ENCODE peak calls at places on chromosomes 5 and 9, in four cellular contexts. G is GM23248, L is AG10803, K is spleen. H is an unnamed sample.

GRCh38 chr5:144812770-144813169 is 642.1 kb downstream of the KCTD16 start:
- DNase-seq in K (no peak), L (peak), G (peak), H (no peak)

GRCh38 chr9:129933215-129933614 is 98.0 kb downstream of the USP20 start:
- DNase-seq in K (no peak), G (no peak), L (no peak), H (no peak)

GRCh38 chr5:132176987-132177386 is 50.7 kb downstream of the P4HA2 start:
- DNase-seq in G (peak), L (no peak), K (no peak), H (no peak)

GRCh38 chr5:112106878-112107277 is 312.2 kb downstream of the EPB41L4A start:
- DNase-seq in K (no peak), L (no peak), G (no peak), H (no peak)

GRCh38 chr9:78366827-78367226 is 69.9 kb downstream of the PSAT1 start:
- DNase-seq in G (no peak), L (no peak), K (no peak), H (no peak)

GRCh38 chr9:69573666-69574456 is 98.3 kb downstream of the APBA1 start:
- DNase-seq in G (peak), L (peak), K (no peak), H (no peak)

GRCh38 chr5:67816456-67816855 is 399.1 kb upstream of the PIK3R1 start:
- DNase-seq in G (peak), K (no peak), L (peak), H (no peak)

GRCh38 chr5:151699071-151699901 is 12.6 kb upstream of the SPARC start:
- DNase-seq in K (no peak), G (peak), L (peak), H (peak)

GRCh38 chr9:33404782-33405362 is 2.5 kb upstream of the AQP7 start:
- DNase-seq in L (no peak), K (no peak), G (peak), H (no peak)

GRCh38 chr5:1772634-1773033 is 27.0 kb downstream of the MRPL36 start:
- DNase-seq in L (peak), K (no peak), G (peak), H (no peak)

GRCh38 chr9:69307446-69308216 is 17.4 kb upstream of the ENTREP1 start:
- DNase-seq in K (no peak), L (peak), G (peak), H (no peak)

GRCh38 chr5:62780888-62781287 is 202.3 kb downstream of the LRRC70 start:
- DNase-seq in K (no peak), G (no peak), L (no peak), H (no peak)

GRCh38 chr9:127970401-127971313 is 10.1 kb downstream of the EEIG1 start:
- DNase-seq in G (no peak), K (peak), L (no peak), H (no peak)

GRCh38 chr5:175861337-175862130 is 9.8 kb upstream of the CPLX2 start:
- DNase-seq in L (no peak), K (peak), G (no peak), H (no peak)

GRCh38 chr5:116605310-116606070 is 30.9 kb upstream of the SEMA6A start:
- DNase-seq in G (no peak), K (no peak), L (no peak), H (no peak)

GRCh38 chr5:157860898-157861894 is 2.3 kb upstream of the CLINT1 start:
- DNase-seq in K (no peak), G (no peak), L (no peak), H (no peak)

GRCh38 chr5:119328753-119329602 is 26.8 kb upstream of the TNFAIP8 start:
- DNase-seq in L (peak), K (no peak), G (peak), H (no peak)

GRCh38 chr9:105835721-105836120 is 141.4 kb downstream of the TMEM38B start:
- DNase-seq in K (peak), L (no peak), G (no peak), H (no peak)

GRCh38 chr9:129310666-129311350 is 132.7 kb upstream of the IER5L start:
- DNase-seq in G (peak), L (peak), K (peak), H (no peak)

GRCh38 chr5:172920447-172920849 is 38.8 kb upstream of the RPL26L1 start:
- DNase-seq in G (peak), K (no peak), L (peak), H (peak)

GRCh38 chr9:133824802-133825186 is 86.6 kb upstream of the SARDH start:
- DNase-seq in L (no peak), K (no peak), G (no peak), H (no peak)

GRCh38 chr9:89383030-89383720 is 64.9 kb downstream of the SECISBP2 start:
- DNase-seq in K (no peak), G (no peak), L (no peak), H (no peak)

GRCh38 chr9:93082841-93083411 is 13.1 kb upstream of the CARD19 start:
- DNase-seq in L (no peak), G (no peak), K (peak), H (no peak)

GRCh38 chr5:166251786-166252185 is 2039.7 kb upstream of the WWC1 start:
- DNase-seq in L (no peak), G (no peak), K (no peak), H (no peak)

GRCh38 chr5:30808996-30809395 is 384.5 kb upstream of the CDH6 start:
- DNase-seq in L (no peak), G (peak), K (no peak), H (no peak)

GRCh38 chr9:128341435-128341849 is 1.1 kb downstream of the SLC27A4 start:
- DNase-seq in L (peak), G (peak), K (peak), H (no peak)

GRCh38 chr9:131473198-131473885 is 29.4 kb upstream of the POMT1 start:
- DNase-seq in G (no peak), K (peak), L (no peak), H (peak)

GRCh38 chr9:38301376-38302106 is 91.0 kb upstream of the ALDH1B1 start:
- DNase-seq in G (no peak), L (no peak), K (no peak), H (no peak)

GRCh38 chr5:154653418-154653763 is 101.8 kb upstream of the LARP1 start:
- DNase-seq in L (no peak), K (peak), G (no peak), H (no peak)

GRCh38 chr9:128150594-128151342 is 1.5 kb downstream of the LCN2 start:
- DNase-seq in K (peak), G (no peak), L (no peak), H (peak)

GRCh38 chr5:158869092-158869491 is 230.6 kb downstream of the EBF1 start:
- DNase-seq in G (no peak), L (no peak), K (no peak), H (no peak)

GRCh38 chr5:178455480-178455835 is 134.7 kb downstream of the COL23A1 start:
- DNase-seq in G (no peak), L (no peak), K (peak), H (no peak)

GRCh38 chr9:90340421-90340820 is 302.2 kb downstream of the DIRAS2 start:
- DNase-seq in K (no peak), L (peak), G (peak), H (peak)

GRCh38 chr9:68739631-68740174 is 34.7 kb downstream of the PIP5K1B start:
- DNase-seq in L (no peak), K (no peak), G (no peak), H (no peak)

GRCh38 chr9:122256206-122256605 is 8.4 kb downstream of the RBM18 start:
- DNase-seq in G (no peak), K (no peak), L (no peak), H (no peak)

GRCh38 chr5:139215176-139215975 is 17.2 kb upstream of the SIL1 start:
- DNase-seq in K (no peak), G (peak), L (no peak), H (no peak)
- H3K4me3 ChIP-seq in K (no peak), G (no peak), L (no peak), H (no peak)

GRCh38 chr5:88827997-88828396 is 55.0 kb downstream of the MEF2C start:
- DNase-seq in G (peak), K (no peak), L (no peak), H (no peak)

GRCh38 chr5:88829053-88829452 is 53.9 kb downstream of the MEF2C start:
- DNase-seq in G (peak), K (no peak), L (peak), H (no peak)

GRCh38 chr5:88825782-88826110 is 57.2 kb downstream of the MEF2C start:
- DNase-seq in K (no peak), L (no peak), G (no peak), H (no peak)

GRCh38 chr5:88824892-88825781 is 57.8 kb downstream of the MEF2C start:
- DNase-seq in L (peak), K (no peak), G (peak), H (no peak)

DNA sequence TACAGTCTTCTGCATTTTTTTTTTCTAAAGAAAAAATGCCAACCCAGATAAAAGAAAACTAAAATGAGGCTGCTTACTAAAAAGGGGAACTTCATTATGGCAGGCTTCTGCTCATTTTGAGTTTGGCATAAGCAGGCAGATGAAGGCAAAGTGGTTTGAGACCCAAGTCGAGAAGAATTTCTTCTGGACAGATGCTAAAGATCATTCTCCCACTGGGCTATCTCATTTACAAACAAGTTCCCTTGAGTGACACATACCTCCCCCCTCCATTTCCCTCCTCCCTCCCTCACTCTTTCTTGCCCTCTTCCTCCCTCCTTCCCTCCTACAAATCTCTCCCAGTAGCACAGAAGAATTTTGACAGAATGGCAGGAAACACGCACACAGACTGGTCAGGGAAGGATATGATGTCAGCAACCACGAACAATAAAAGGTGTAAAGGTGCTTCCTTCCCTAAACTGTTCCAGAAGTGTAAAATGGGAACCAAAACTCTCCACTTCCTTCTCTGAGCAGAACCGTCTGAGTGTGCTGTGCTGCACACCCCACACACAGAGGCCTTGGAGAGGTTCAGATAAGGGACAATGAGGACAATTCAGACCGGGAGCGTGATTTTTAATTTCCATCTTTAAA is 55.9 kb downstream of the MEF2C start:
- DNase-seq in L (peak), G (peak), K (peak), H (no peak)
- H3K4me3 ChIP-seq in L (peak), G (peak), K (no peak), H (no peak)

GRCh38 chr5:140111859-140112551 is 1.9 kb upstream of the PURA start:
- DNase-seq in L (no peak), K (no peak), G (no peak), H (no peak)
- H3K4me3 ChIP-seq in L (peak), K (no peak), G (peak), H (no peak)

GRCh38 chr5:10328323-10328722 is 20.6 kb upstream of the CMBL start:
- DNase-seq in K (no peak), L (no peak), G (no peak), H (no peak)

GRCh38 chr5:10330511-10331105 is 22.9 kb upstream of the MARCHF6 start:
- DNase-seq in L (no peak), K (no peak), G (peak), H (no peak)

GRCh38 chr5:10329421-10329807 is 21.7 kb upstream of the CMBL start:
- DNase-seq in K (no peak), G (peak), L (no peak), H (no peak)

GRCh38 chr5:10331341-10331796 is 22.1 kb upstream of the MARCHF6 start:
- DNase-seq in K (no peak), L (peak), G (peak), H (no peak)

DNA sequence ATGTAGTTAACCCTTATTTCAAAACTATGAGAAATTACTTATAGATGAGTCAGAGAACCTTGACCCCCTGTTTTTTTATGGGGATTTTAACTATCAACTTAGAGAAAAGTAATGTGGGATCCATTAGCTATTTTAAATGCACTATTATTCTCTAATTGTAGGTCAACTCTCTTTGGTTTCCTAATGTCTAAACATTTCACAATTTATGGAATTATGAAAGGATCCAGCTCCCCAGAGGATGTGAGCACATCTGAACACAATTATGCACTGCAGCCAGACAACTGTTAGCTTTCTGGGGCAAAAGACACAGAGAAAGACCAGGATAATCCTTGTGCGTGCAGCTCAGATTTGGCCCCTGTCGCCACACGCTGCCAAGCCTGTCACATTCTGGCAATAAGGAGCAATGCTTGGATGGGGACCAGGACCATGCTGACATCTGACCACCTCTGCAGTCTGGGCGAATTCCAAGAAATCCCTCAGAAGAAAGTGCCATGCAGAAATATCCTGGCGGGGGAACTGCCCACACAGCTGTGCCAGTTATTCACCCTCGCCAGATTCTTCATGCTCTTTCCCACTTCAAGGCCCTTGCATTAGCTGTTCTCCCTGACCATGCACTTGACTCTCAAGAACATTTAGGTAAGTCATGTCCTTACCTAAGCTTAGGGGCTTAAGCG is 22.2 kb upstream of the CMBL start:
- DNase-seq in L (peak), G (peak), K (no peak), H (no peak)
- H3K4me3 ChIP-seq in L (no peak), G (no peak), K (no peak), H (no peak)

GRCh38 chr5:91373600-91373999 is 9.5 kb downstream of the ARRDC3 start:
- DNase-seq in K (no peak), L (no peak), G (no peak), H (no peak)
- H3K4me3 ChIP-seq in K (no peak), L (no peak), G (no peak), H (no peak)

DNA sequence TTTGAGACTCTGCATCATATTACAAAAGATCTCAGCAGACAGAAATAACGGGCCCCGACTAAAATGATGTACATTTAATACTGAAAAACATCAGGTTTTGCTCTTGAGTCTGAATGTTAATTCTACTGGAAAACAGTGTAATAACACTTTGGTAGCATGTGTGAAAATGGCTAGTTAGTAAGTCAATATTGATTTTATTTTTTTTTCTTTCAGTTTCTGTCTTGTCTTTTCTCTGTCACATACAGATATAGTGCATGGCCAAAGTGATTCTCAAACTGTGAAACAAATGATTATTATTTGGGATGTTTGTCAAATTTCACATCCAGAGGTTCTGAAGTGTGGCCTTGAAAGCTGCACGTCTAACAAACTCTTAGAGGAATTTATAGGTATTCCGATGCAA is 23.1 kb downstream of the CCNH start:
- DNase-seq in L (no peak), K (no peak), G (no peak), H (no peak)
- H3K4me3 ChIP-seq in L (no peak), K (no peak), G (no peak), H (no peak)

GRCh38 chr5:94850960-94851359 is 232.5 kb downstream of the SLF1 start:
- DNase-seq in K (no peak), G (no peak), L (no peak), H (no peak)

GRCh38 chr5:94853122-94853521 is 234.7 kb downstream of the SLF1 start:
- DNase-seq in K (no peak), L (no peak), G (no peak), H (no peak)

GRCh38 chr5:94847726-94848125 is 229.3 kb downstream of the SLF1 start:
- DNase-seq in L (no peak), G (no peak), K (no peak), H (no peak)

GRCh38 chr5:94849324-94849723 is 230.9 kb downstream of the SLF1 start:
- DNase-seq in L (no peak), K (no peak), G (no peak), H (no peak)

DNA sequence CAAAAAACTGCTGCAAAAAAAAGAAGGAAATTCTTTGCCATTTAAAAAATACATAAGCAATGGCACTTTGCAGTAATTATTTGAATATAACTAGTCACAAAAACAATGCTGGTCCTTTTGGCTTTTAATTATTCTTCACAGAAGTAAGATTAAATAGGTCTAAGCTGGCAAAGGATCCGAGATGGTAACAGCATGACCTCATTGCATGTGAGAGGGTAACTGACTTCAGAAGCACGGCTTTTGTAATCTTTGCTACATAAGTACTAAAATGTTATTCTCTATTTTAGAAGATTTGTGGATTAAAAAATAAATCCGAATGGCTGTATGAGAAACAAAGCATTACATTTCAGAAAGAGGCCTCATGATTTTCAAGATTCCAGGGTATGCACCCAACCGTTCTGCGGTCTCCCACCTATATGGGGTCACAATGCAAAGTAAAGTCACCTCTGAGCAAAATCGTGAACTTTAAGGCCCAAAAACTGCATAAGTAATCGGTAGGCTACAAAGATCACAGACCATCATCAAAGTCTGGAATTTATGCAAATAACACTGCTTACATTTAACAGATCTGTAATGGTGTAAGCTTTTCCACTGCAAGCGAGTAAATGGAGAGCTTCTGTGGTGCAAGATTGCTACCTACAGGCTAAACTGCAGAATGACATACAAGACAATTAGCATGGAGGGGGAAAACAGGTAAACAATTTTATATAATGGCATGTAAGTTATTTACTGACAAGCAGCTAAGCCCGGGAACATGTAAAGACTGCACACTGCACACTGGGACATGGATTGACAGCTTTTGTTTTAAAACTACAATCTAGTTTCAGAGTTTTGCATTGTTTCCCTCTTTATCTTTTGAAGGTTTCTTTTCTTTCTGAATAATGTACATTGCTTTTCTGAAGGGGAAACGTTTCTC is 231.6 kb downstream of the SLF1 start:
- DNase-seq in G (peak), K (no peak), L (peak), H (no peak)
- H3K4me3 ChIP-seq in G (no peak), K (no peak), L (no peak), H (no peak)

GRCh38 chr9:136400038-136400834 is at the start of gene SNAPC4:
- DNase-seq in K (peak), L (peak), G (peak), H (no peak)

GRCh38 chr9:136397643-136398042 is 2.3 kb downstream of the SNAPC4 start:
- DNase-seq in K (no peak), G (no peak), L (no peak), H (no peak)

GRCh38 chr9:136401173-136401922 is 1.4 kb upstream of the SNAPC4 start:
- DNase-seq in G (peak), K (no peak), L (no peak), H (no peak)

GRCh38 chr9:136398286-136398685 is 1.7 kb downstream of the SNAPC4 start:
- DNase-seq in K (no peak), L (no peak), G (no peak), H (no peak)

GRCh38 chr9:136399176-136400037 is 563 bp downstream of the SNAPC4 start:
- DNase-seq in G (peak), L (no peak), K (peak), H (no peak)
- H3K4me3 ChIP-seq in G (peak), L (peak), K (peak), H (peak)

GRCh38 chr9:109478204-109478563 is 19.9 kb downstream of the PTPN3 start:
- DNase-seq in K (no peak), L (no peak), G (no peak), H (no peak)
- H3K4me3 ChIP-seq in K (no peak), L (no peak), G (no peak), H (no peak)

H was measured in RWPE2.